ENCODE peak calls at places on chromosomes 5 and 9, in five cellular contexts. W is breast epithelium, Q is BJ, I is bronchial epithelial cell, C is A549. F is an unnamed sample.

GRCh38 chr5:79831910-79832309 is 142.3 kb downstream of the CMYA5 start:
- DNase-seq in I (no peak), Q (no peak), W (no peak), C (no peak), F (no peak)

GRCh38 chr9:3475300-3476020 is 50.3 kb downstream of the RFX3 start:
- DNase-seq in Q (no peak), W (no peak), I (no peak), C (no peak), F (no peak)

GRCh38 chr5:159657766-159658165 is 258.5 kb upstream of the ADRA1B start:
- DNase-seq in W (no peak), Q (no peak), C (no peak), I (no peak), F (no peak)

GRCh38 chr5:35230043-35230611 is at the start of gene PRLR:
- DNase-seq in C (no peak), Q (peak), W (peak), I (peak), F (no peak)

GRCh38 chr9:33164138-33164809 is 2.9 kb downstream of the B4GALT1 start:
- DNase-seq in I (no peak), Q (no peak), C (no peak), W (no peak), F (no peak)

GRCh38 chr9:117763314-117763713 is 59.1 kb downstream of the TLR4 start:
- DNase-seq in W (no peak), C (no peak), I (peak), Q (peak), F (no peak)

GRCh38 chr9:91164724-91165520 is 196.8 kb downstream of the AUH start:
- DNase-seq in W (peak), C (peak), I (peak), Q (peak), F (peak)

GRCh38 chr9:114092336-114092735 is 6.8 kb downstream of the KIF12 start:
- DNase-seq in Q (no peak), C (no peak), I (no peak), W (no peak), F (no peak)

GRCh38 chr5:3650315-3650714 is 54.7 kb downstream of the IRX1 start:
- DNase-seq in I (no peak), C (no peak), W (no peak), Q (no peak), F (no peak)

GRCh38 chr5:132259061-132259851 is 1.8 kb downstream of the PDLIM4 start:
- DNase-seq in Q (peak), I (peak), W (no peak), C (no peak), F (no peak)

GRCh38 chr9:7402704-7403389 is 396.7 kb downstream of the DMAC1 start:
- DNase-seq in Q (peak), W (no peak), C (no peak), I (no peak), F (no peak)

GRCh38 chr9:4297151-4297794 is 2.6 kb downstream of the GLIS3 start:
- DNase-seq in Q (no peak), W (peak), C (peak), I (peak), F (peak)

GRCh38 chr5:54263447-54263846 is 46.9 kb downstream of the ARL15 start:
- DNase-seq in W (no peak), C (no peak), I (no peak), Q (no peak), F (no peak)

GRCh38 chr9:89734561-89734960 is 129.7 kb downstream of the GADD45G start:
- DNase-seq in Q (no peak), I (no peak), C (no peak), W (no peak), F (no peak)

GRCh38 chr9:28260331-28260730 is 687.0 kb upstream of the C9orf72 start:
- DNase-seq in W (no peak), C (no peak), I (peak), Q (no peak), F (no peak)

GRCh38 chr5:12237837-12238575 is 333.8 kb upstream of the CTNND2 start:
- DNase-seq in C (no peak), W (no peak), Q (no peak), I (peak), F (no peak)

GRCh38 chr5:151047814-151048425 is 27.5 kb downstream of the GPX3 start:
- DNase-seq in I (peak), C (no peak), W (no peak), Q (no peak), F (peak)

GRCh38 chr9:92710368-92710767 is 40.4 kb upstream of the IPPK start:
- DNase-seq in C (no peak), I (no peak), Q (no peak), W (no peak), F (no peak)

GRCh38 chr9:123682746-123683145 is 247.2 kb downstream of the DENND1A start:
- DNase-seq in C (no peak), Q (no peak), I (no peak), W (no peak), F (no peak)

GRCh38 chr5:96691503-96692303 is 29.5 kb downstream of the CAST start:
- DNase-seq in C (no peak), W (no peak), Q (peak), I (peak), F (no peak)

GRCh38 chr5:58842851-58843250 is 260.0 kb downstream of the RAB3C start:
- DNase-seq in W (no peak), I (peak), Q (no peak), C (no peak), F (no peak)

GRCh38 chr5:107619781-107620180 is 51.0 kb downstream of the EFNA5 start:
- DNase-seq in W (no peak), I (no peak), Q (no peak), C (no peak), F (no peak)

DNA sequence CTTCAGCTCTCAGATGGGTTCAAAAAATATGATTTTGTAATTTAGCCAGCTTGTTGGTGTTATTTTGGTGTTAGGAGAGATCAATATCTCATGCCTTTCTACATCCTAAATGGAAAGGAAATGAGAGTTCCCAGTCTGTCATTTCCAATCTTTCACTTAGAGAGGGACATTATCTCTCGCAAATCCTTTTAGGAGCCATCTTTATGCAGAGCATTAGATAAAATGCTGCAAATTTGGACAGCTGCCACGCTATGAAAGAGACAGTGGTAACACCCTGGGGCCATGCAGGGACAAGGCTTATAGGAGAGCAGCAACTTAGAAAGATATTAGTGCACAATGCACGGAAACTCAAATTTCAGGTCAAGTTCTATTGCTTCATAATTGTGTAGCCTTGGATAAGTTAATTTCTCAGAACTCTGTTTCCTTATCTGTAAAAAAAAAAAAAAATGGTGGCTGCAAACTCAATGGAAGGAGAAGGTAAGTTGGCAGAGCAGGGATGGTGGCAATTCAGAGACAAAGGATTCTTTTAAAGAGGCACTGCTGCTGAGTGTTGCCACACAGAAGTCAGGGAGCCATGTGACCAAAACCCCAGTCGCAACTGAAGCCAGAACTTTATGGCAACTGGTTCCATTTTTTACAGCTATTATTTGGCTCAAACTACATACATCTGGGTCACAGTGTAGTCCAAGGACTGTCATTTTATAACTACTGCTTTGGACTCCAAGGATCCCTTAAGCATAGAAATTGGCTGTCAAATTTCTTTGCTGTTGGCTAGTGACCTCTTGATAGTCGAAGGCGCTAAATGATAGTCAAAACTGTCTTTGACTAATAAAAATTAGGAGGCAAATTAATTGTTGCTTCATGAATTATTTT is 210.2 kb downstream of the FRMD3 start:
- DNase-seq in W (no peak), C (no peak), I (no peak), Q (no peak), F (no peak)
- H3K4me3 ChIP-seq in W (no peak), C (no peak), I (no peak), Q (no peak), F (no peak)

DNA sequence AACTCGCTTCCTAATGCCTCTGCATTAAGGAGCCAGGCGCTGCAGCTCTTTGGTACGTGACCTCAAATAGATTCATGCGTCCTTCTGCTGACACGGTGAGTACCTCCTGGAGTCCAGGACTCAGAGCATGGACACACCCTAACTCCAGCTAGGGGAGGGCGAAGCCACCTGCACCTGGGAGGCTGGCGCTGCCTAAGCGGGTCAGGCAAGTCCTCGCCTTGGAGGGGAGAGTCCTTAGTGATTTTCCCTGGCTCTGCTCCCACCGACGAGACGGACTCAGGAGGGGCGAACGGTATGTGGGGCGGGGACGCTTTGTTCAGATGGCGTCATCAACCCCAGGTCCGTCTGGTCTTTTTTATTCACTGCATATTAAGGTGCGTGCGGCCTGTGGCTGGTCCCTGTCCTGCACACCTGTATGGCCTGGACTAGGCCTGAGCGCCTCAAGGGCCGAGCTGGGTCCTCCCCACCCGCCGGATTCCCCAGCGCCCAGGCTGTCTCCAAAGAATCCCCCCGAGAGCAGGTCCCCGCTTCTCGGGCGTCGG is 50.3 kb downstream of the NSUN2 start:
- DNase-seq in C (no peak), W (no peak), Q (no peak), I (no peak), F (no peak)
- H3K4me3 ChIP-seq in C (peak), W (peak), Q (peak), I (peak), F (no peak)

GRCh38 chr9:106862946-106863740 is at the start of gene ZNF462:
- DNase-seq in W (no peak), I (peak), C (peak), Q (no peak), F (no peak)
- H3K4me3 ChIP-seq in W (peak), I (peak), C (peak), Q (peak), F (no peak)

GRCh38 chr9:128687453-128687852 is 1.6 kb upstream of the SET start:
- DNase-seq in I (no peak), C (no peak), W (no peak), Q (no peak), F (no peak)
- H3K4me3 ChIP-seq in I (no peak), C (no peak), W (no peak), Q (no peak), F (no peak)

GRCh38 chr9:76901801-76902200 is 4.1 kb downstream of the PRUNE2 start:
- DNase-seq in W (no peak), I (no peak), Q (no peak), C (no peak), F (no peak)

GRCh38 chr9:76902395-76902794 is 3.5 kb downstream of the PRUNE2 start:
- DNase-seq in W (no peak), Q (no peak), I (no peak), C (no peak), F (no peak)

GRCh38 chr9:76905661-76905983 is 292 bp downstream of the PRUNE2 start:
- DNase-seq in W (no peak), Q (no peak), I (no peak), C (no peak), F (no peak)

GRCh38 chr9:76905984-76906861 is at the start of gene PRUNE2:
- DNase-seq in W (peak), C (no peak), Q (no peak), I (peak), F (no peak)

DNA sequence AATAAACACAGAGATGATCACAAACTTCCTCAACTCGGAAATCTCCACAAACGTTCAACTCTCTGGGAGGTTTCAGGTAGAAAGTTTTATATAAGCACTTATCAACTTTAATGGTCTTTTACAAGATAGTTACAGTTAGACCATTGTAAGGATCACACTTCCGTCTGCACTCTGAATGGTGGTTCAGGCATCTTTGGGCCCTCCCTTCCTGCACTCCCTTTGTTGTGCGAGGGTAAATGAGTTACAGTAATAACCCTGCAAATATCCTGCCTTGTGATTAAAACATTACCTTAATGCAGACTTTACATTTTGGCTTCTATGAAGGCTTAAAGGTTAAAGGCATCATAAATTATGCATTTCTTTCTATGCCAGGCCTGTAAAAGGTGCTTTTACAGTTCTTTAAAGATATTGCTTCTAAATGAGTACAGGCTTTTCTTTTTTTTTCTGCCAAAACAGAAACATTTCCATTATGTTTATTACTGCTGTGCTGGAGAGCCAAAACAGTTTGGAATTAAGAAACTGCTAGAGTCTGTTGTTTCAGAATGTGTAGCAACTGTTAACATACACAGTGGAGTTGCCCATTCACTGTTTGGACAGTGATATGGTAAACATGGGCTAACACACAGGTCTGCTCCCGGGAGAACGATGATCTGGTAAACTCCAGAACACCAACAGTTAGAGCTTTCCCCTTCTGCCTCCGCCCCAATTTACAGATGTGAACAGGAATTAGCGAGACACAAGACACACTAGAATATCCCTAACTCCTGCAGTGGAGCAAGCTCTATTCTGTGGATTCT is 1.1 kb downstream of the PRUNE2 start:
- DNase-seq in C (no peak), Q (no peak), W (no peak), I (no peak), F (no peak)
- H3K4me3 ChIP-seq in C (no peak), Q (peak), W (peak), I (no peak), F (no peak)

F was measured in CD8-positive, alpha-beta T cell.